ENCODE peak calls at places on chromosomes 2 and 18, in five cellular contexts. M is IMR-90, V is AG04450, T is PC-3, S is Caco-2. W is an unnamed sample.

GRCh38 chr18:9612215-9612830 is 2.0 kb downstream of the PPP4R1 start:
- DNase-seq in V (no peak), M (peak; percentile 58), T (peak; percentile 73), S (peak; percentile 51), W (peak; percentile 37)

GRCh38 chr2:88638743-88639142 is 11.5 kb upstream of the EIF2AK3 start:
- DNase-seq in T (peak; percentile 80), V (no peak), S (no peak), M (no peak), W (no peak)

GRCh38 chr2:119137502-119137901 is 21.0 kb downstream of the C1QL2 start:
- DNase-seq in M (no peak), T (no peak), V (no peak), S (no peak), W (no peak)

GRCh38 chr2:30222031-30222430 is 9.3 kb upstream of the LBH start:
- DNase-seq in V (no peak), S (no peak), T (no peak), M (no peak), W (no peak)

GRCh38 chr2:27494284-27494943 is 586 bp downstream of the FNDC4 start:
- DNase-seq in T (no peak), S (no peak), V (no peak), M (peak; percentile 20), W (peak; percentile 33)

GRCh38 chr2:138491495-138491862 is 10.1 kb upstream of the SPOPL start:
- DNase-seq in M (no peak), T (no peak), S (no peak), V (no peak), W (no peak)

GRCh38 chr2:85015653-85016360 is 44.8 kb downstream of the KCMF1 start:
- DNase-seq in S (no peak), V (no peak), T (no peak), M (no peak), W (no peak)

GRCh38 chr2:122451040-122451439 is 695.6 kb downstream of the TSN start:
- DNase-seq in M (peak; percentile 21), S (no peak), T (peak; percentile 66), V (no peak), W (peak; percentile 23)

GRCh38 chr2:121211251-121211650 is 73.8 kb downstream of the TFCP2L1 start:
- DNase-seq in V (no peak), M (no peak), T (no peak), S (peak; percentile 84), W (no peak)

GRCh38 chr2:31401580-31401979 is 13.0 kb downstream of the XDH start:
- DNase-seq in M (peak; percentile 96), T (peak; percentile 96), S (no peak), V (peak; percentile 69), W (no peak)

GRCh38 chr2:149651229-149651628 is 63.7 kb upstream of the MMADHC start:
- DNase-seq in T (no peak), V (no peak), M (no peak), S (peak; percentile 56), W (no peak)

GRCh38 chr2:199370150-199370780 is 87.5 kb downstream of the SATB2 start:
- DNase-seq in S (no peak), V (no peak), T (peak; percentile 72), M (peak; percentile 15), W (no peak)

GRCh38 chr2:188201639-188202038 is 90.0 kb upstream of the GULP1 start:
- DNase-seq in V (no peak), S (no peak), T (no peak), M (no peak), W (no peak)

GRCh38 chr2:138272524-138273210 is 228.9 kb upstream of the SPOPL start:
- DNase-seq in V (no peak), M (peak; percentile 10), S (no peak), T (no peak), W (no peak)

GRCh38 chr2:164621761-164622105 is 451 bp upstream of the GRB14 start:
- DNase-seq in T (no peak), V (no peak), S (peak; percentile 47), M (no peak), W (peak; percentile 24)

GRCh38 chr2:198499539-198499938 is 695.1 kb downstream of the PLCL1 start:
- DNase-seq in V (peak; percentile 6), S (no peak), T (no peak), M (peak; percentile 22), W (no peak)

GRCh38 chr18:2223859-2224258 is 347.4 kb downstream of the METTL4 start:
- DNase-seq in M (peak; percentile 6), S (no peak), V (no peak), T (peak; percentile 70), W (peak; percentile 56)

GRCh38 chr2:231911381-231911780 is 14.8 kb downstream of the NPPC start:
- DNase-seq in M (no peak), T (no peak), V (no peak), S (no peak), W (no peak)

GRCh38 chr2:218745160-218745558 is 34.5 kb downstream of the TTLL4 start:
- DNase-seq in V (no peak), M (no peak), T (no peak), S (no peak), W (no peak)

GRCh38 chr2:126656311-126657145 is 570 bp downstream of the GYPC start:
- DNase-seq in M (peak; percentile 31), S (no peak), V (no peak), T (no peak), W (no peak)

GRCh38 chr2:71492112-71492511 is 38.8 kb downstream of the DYSF start:
- DNase-seq in V (no peak), T (peak; percentile 87), M (no peak), S (no peak), W (no peak)

DNA sequence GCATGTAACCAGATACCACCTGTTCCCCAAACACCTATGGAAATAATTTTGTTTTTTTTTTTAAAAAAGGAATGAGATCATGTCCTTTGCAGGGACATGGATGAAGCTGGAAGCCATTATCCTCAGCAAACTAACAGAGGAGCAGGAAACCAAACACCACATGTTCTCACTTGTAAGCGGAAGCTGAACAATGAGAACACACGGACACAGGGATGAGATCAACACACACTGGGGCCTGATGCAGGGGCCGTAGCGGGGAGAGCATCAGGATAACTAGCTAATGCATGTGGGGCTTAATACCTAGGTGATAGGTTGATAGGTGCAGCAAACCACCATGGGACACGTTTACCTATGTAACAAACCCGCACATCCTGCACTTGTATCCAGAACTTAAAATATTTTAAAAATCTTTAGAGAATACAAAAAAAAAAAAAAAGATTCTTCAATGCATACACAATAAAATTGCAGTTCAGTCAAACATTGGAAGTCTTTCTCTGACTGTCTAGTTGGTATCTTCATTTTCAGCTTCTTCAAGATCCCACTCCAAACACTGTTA is 11.6 kb upstream of the CASP10 start:
- DNase-seq in V (no peak), M (no peak), T (no peak), S (no peak), W (no peak)
- TF ChIP-seq CTCF in V (no peak), M (no peak), T (no peak), S (no peak), W (no peak)

GRCh38 chr2:112275314-112275886 is at the start of gene ZC3H6:
- DNase-seq in M (peak; percentile 98), S (peak; percentile 98), V (peak; percentile 97), T (peak; percentile 98), W (peak; percentile 98)
- TF ChIP-seq CTCF in M (peak; percentile 29), S (peak; percentile 18), V (peak; percentile 11), T (no peak), W (no peak)

GRCh38 chr2:61969376-61969775 is 63.9 kb downstream of the COMMD1 start:
- DNase-seq in M (no peak), T (no peak), S (no peak), V (no peak), W (no peak)

GRCh38 chr2:61967262-61967661 is 61.8 kb downstream of the COMMD1 start:
- DNase-seq in V (no peak), S (no peak), T (no peak), M (peak; percentile 47), W (no peak)

GRCh38 chr2:61966087-61966727 is 60.7 kb downstream of the COMMD1 start:
- DNase-seq in M (no peak), T (no peak), V (no peak), S (no peak), W (no peak)

DNA sequence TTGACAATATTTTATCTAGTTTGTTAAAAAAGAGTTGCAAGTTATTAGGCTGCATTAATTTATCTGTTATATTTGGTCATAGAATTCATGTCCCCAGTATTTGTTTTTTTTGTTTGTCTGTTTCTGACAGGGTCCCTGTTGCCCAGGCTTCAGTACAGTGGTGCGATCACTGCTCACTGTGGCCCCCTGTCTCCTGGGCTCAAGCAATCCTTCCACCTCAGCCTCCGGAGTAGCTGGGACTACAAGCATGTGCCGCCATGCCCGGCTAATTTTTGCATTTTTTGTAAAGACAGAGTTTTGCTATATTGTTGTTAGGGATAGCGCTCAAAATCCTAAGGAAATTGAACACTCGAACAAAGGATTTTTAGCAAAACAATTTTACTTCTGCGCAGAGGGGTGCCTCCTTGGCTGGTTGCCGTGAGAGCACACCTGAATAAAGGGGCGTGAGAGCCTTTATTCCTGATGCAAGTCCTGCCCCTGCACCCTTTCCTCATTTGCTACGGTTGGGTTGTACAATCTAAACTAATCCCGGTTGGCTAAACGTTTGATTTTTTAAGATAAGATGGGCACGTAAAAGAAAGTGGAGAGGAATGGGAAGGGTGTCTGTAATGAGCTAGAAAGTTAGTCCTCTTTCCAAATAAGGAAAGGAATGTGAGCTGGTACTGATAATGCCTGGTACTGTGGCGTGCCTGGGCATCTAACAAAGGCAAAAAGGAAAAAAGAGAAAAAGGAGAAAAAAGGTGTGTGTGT is 65.5 kb downstream of the COMMD1 start:
- DNase-seq in M (no peak), S (no peak), T (no peak), V (no peak), W (no peak)
- TF ChIP-seq CTCF in M (no peak), S (peak; percentile 24), T (peak; percentile 15), V (no peak), W (peak; percentile 3)

DNA sequence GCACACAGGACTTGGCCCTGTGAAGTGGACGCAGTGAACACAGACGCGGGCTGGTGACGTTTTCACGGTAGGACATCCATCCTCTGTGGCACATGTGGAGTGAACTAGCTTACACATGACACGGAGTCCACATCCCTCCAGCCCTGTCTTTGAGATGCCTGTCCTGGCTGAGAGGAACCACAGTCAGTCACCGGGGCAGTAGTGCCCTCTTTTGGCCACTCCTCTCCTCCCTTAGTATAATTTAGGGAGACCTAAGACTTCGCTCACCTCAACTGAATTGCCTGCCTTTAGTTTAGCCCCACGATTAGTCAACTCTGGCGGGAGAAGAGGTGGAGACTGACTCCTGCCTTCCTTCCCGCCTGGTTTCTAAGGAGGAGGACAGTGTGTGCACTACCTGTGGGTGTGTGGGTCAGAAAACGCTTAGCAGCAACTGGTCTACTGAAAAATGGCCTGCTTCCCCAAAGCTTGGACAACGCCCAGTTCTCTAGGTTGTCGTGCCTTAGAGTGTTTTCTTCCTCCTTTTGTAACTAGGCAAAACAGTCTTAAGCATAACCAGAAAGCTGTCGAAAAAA is 70.6 kb downstream of the MBP start:
- DNase-seq in M (no peak), S (no peak), T (no peak), V (no peak), W (peak; percentile 49)
- TF ChIP-seq CTCF in M (no peak), S (peak; percentile 4), T (peak; percentile 36), V (no peak), W (peak; percentile 66)

DNA sequence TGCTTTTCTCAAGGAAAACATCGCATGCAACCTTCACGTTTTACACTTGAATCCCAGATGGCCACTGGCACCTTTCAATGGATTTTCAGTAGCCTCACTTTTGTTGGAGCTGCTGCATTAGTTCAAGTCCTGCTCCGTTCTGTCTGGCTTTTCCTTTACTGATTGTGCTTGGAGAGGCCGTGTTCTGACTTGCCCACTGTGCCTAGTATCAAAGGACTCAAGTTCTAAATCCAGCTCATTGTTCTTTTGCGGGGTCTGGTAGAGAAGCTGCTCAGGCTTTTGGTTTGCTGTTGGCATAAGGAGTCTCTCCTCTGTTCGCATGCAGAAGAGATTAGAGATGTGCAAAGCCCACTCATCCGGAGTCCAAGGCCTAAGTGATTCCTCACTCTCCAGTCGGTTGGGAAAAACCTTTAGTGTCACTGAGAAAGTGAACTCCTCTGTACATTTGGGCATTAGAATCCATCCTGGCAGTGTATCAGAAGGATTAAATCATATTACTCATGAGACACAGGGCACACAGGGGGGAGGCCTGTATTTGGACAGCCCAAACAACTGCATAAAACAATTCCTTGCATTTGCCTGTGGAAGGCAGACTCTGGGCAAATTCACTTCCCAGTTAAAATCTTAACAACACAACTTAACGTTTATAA is 69.7 kb downstream of the NCK2 start:
- DNase-seq in V (no peak), M (no peak), S (no peak), T (no peak), W (no peak)
- TF ChIP-seq CTCF in V (no peak), M (no peak), S (no peak), T (no peak), W (no peak)